ENCODE peak calls at places on chromosome 10, in seven cellular contexts. W is spleen, B is gastrocnemius medialis, D is fibroblast of mammary gland, A is right atrium auricular region, Y is H1, I is choroid plexus epithelial cell. M is an unnamed sample.

GRCh38 chr10:9781681-9782080 is 1236.0 kb upstream of the CELF2 start:
- DNase-seq in W (no peak), B (no peak), D (peak), A (no peak), Y (no peak), I (peak), M (no peak)

GRCh38 chr10:109987828-109988227 is 20.0 kb upstream of the ADD3 start:
- DNase-seq in W (no peak), B (no peak), D (no peak), A (no peak), Y (no peak), I (no peak), M (no peak)

GRCh38 chr10:131840788-131841118 is 60.1 kb upstream of the PPP2R2D start:
- DNase-seq in W (no peak), B (no peak), D (no peak), A (no peak), Y (no peak), I (no peak), M (no peak)

GRCh38 chr10:89120931-89121907 is 85.9 kb downstream of the CH25H start:
- DNase-seq in W (no peak), B (no peak), D (no peak), A (no peak), Y (no peak), I (peak), M (no peak)

GRCh38 chr10:112820320-112820719 is 129.7 kb upstream of the TCF7L2 start:
- DNase-seq in W (no peak), B (no peak), D (no peak), A (no peak), Y (no peak), I (no peak), M (no peak)

GRCh38 chr10:28722065-28722803 is 44.9 kb downstream of the BAMBI start:
- DNase-seq in W (peak), B (no peak), D (peak), A (peak), Y (peak), I (peak), M (no peak)

GRCh38 chr10:13916384-13916947 is 329.7 kb downstream of the PRPF18 start:
- DNase-seq in W (no peak), B (no peak), D (no peak), A (no peak), Y (no peak), I (no peak), M (no peak)

GRCh38 chr10:79022565-79023488 is 45.9 kb upstream of the ZMIZ1 start:
- DNase-seq in W (peak), B (peak), D (peak), A (no peak), Y (no peak), I (peak), M (peak)

GRCh38 chr10:79096514-79096913 is 27.7 kb downstream of the ZMIZ1 start:
- DNase-seq in W (no peak), B (no peak), D (no peak), A (no peak), Y (no peak), I (no peak), M (no peak)

GRCh38 chr10:36612436-36612835 is 513.0 kb upstream of the ANKRD30A start:
- DNase-seq in W (no peak), B (no peak), D (no peak), A (no peak), Y (no peak), I (no peak), M (no peak)
- TF ChIP-seq CTCF in W (no peak), B (no peak), D (no peak), A (no peak), Y (peak), I (no peak), M (no peak)

DNA sequence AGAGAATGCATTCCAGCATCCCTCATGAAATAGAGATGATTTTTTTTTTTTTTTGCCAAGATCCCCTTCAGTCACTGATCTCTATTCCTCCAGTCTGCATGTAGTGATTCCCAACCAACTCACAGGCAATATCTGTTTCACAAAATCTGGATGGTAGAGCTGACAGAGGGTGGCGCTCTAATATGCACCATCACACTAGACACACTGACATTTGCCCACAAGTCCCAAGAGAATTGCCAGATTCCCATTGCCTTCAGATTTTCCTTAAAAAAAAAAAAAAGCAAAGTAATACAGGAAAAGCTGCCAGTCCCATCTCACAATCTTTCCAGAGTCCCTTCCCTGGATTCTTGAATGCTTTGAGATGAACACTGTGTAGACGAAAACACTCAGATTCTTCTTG is 301.0 kb downstream of the SORCS1 start:
- DNase-seq in W (no peak), B (no peak), D (no peak), A (no peak), Y (no peak), I (no peak), M (no peak)
- TF ChIP-seq CTCF in W (no peak), B (no peak), D (no peak), A (no peak), Y (peak), I (no peak), M (no peak)

DNA sequence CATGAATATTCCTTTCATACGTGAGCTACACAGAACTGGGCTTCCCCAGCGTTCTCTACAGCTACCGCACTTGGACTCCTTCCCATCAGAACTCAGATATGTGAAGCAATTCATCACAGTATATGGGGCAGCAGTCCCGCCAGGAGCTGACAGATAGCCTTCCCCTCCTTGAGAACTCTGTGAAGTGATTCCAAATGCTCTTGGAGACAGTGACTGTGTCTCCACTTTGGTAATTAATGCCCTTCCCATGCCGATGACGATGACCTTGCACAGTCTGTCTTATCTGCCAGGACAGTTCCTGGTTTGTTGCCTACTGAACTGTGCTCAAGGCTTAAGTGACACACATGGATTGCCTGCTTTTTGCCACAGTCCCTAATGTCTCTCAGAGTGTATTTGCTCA is 75.0 kb upstream of the AFAP1L2 start:
- DNase-seq in W (no peak), B (peak), D (no peak), A (peak), Y (no peak), I (no peak), M (no peak)
- TF ChIP-seq CTCF in W (no peak), B (no peak), D (no peak), A (no peak), Y (no peak), I (no peak), M (no peak)

GRCh38 chr10:103696411-103697145 is 158.8 kb downstream of the SH3PXD2A start:
- DNase-seq in W (peak), B (no peak), D (peak), A (peak), Y (peak), I (peak), M (no peak)
- TF ChIP-seq CTCF in W (peak), B (no peak), D (peak), A (peak), Y (peak), I (peak), M (peak)

DNA sequence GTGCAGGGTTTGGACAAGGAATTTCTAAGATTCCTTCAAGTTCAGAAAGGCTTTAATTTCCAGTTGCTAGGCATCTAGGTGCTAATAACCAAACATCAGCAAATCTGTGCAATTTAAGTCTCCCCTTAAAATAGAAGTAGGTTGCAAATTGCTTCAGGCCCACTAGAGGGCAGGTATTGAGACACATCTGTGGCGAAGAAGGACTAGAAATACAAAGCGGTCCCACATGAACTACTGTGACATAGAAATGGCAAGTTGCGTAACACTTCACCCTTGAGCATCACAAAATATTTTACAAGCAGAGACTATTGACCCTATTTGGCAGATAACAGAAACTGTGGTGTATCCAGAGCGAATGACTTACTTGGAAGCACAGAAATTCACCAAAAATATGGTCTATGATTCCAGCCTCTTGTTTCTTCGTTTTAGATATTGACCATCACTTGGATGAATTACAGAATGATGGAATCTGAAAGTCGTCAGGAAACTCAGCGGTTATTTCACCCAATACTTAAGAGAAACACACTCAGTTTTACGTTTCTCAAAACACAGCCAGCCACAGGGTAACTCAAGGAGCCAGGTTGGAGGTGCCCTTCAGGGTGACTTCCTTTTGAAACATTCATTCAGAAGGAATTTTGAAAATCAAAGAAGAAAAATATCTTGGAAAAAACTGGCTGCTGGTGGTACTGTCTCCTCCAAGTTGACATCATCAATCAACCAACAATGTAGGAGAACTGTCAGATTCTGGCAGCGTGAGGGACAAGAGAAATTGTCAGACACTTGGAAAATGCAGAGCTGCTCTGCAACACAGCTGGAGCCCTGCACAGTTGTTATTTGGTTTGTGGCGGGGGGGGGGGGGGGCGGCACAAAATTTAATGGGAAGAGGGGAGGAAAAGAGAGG is 256.3 kb upstream of the MINDY3 start:
- DNase-seq in W (no peak), B (no peak), D (peak), A (no peak), Y (peak), I (peak), M (no peak)
- TF ChIP-seq CTCF in W (no peak), B (no peak), D (peak), A (peak), Y (peak), I (peak), M (peak)

DNA sequence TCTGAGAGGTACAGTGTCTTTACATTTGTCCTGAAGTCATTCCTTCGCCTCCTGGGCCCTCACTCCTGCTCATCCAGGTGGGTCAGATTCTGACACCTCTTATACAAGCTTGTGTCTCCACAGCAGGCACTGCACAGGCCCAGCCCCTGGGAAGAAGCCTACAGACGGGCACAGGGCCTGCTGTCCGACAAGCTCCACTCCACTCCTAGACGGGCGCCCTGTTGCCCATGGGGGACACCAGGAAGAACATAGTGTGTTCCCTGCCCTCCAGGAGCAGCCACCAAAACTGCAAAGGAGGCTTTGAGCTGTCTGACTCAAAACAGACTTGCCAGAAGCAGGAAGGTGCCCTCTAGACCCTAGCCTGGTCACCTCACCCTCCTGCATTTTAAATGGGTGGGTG is 45.6 kb upstream of the SLC29A3 start:
- DNase-seq in W (no peak), B (no peak), D (no peak), A (no peak), Y (no peak), I (no peak), M (no peak)
- TF ChIP-seq CTCF in W (no peak), B (no peak), D (no peak), A (no peak), Y (no peak), I (no peak), M (no peak)

GRCh38 chr10:86364551-86365345 is 1.8 kb downstream of the GRID1 start:
- DNase-seq in W (peak), B (no peak), D (no peak), A (no peak), Y (no peak), I (no peak), M (peak)

GRCh38 chr10:86363833-86364511 is 2.6 kb downstream of the GRID1 start:
- DNase-seq in W (peak), B (no peak), D (no peak), A (no peak), Y (no peak), I (no peak), M (peak)

GRCh38 chr10:86362129-86362527 is 4.5 kb downstream of the GRID1 start:
- DNase-seq in W (peak), B (no peak), D (no peak), A (no peak), Y (no peak), I (no peak), M (no peak)

GRCh38 chr10:86362566-86363183 is 3.9 kb downstream of the GRID1 start:
- DNase-seq in W (peak), B (no peak), D (no peak), A (no peak), Y (no peak), I (no peak), M (peak)

GRCh38 chr10:86363184-86363832 is 3.3 kb downstream of the GRID1 start:
- DNase-seq in W (peak), B (no peak), D (no peak), A (no peak), Y (no peak), I (peak), M (peak)
- TF ChIP-seq CTCF in W (no peak), B (no peak), D (no peak), A (peak), Y (peak), I (peak), M (peak)